ENCODE peak calls at places on chromosome 21, in six cellular contexts. L is left ventricle myocardium inferior, W is HAP-1, O is left lung, A is psoas muscle, G is astrocyte. N is an unnamed sample. For H3K27me3, the result is how much of the 10 kb centered on the place peaks cover.

GRCh38 chr21:46253610-46254124 is 25.1 kb upstream of the LSS start:
- DNase-seq in A (no peak), G (no peak), O (no peak), W (no peak), L (no peak), N (no peak)

GRCh38 chr21:37908691-37909090 is 7.6 kb downstream of the KCNJ6 start:
- DNase-seq in A (no peak), G (no peak), O (no peak), L (no peak), W (no peak), N (no peak)

GRCh38 chr21:35127851-35128250 is 78.7 kb upstream of the RUNX1 start:
- DNase-seq in A (no peak), O (no peak), L (no peak), G (peak), W (no peak), N (no peak)

GRCh38 chr21:38965910-38966504 is 160.3 kb downstream of the ETS2 start:
- DNase-seq in L (no peak), W (no peak), G (no peak), A (peak), O (peak), N (peak)

GRCh38 chr21:39088831-39089380 is 94.3 kb downstream of the PSMG1 start:
- DNase-seq in O (no peak), G (peak), L (no peak), W (no peak), A (no peak), N (peak)

GRCh38 chr21:28742527-28742926 is 250.2 kb downstream of the LTN1 start:
- DNase-seq in W (no peak), O (no peak), L (no peak), A (no peak), G (no peak), N (peak)

GRCh38 chr21:15084668-15085067 is 19.9 kb upstream of the NRIP1 start:
- DNase-seq in O (no peak), A (no peak), G (no peak), L (no peak), W (no peak), N (no peak)

GRCh38 chr21:35575280-35575915 is 484.9 kb downstream of the SETD4 start:
- DNase-seq in G (peak), O (no peak), W (no peak), A (no peak), L (no peak), N (peak)

GRCh38 chr21:22561946-22562345 is 1563.7 kb downstream of the NCAM2 start:
- DNase-seq in L (no peak), W (no peak), G (no peak), O (no peak), A (no peak), N (no peak)

GRCh38 chr21:26405735-26406361 is 167.2 kb downstream of the CYYR1 start:
- DNase-seq in A (no peak), G (peak), L (no peak), W (peak), O (no peak), N (peak)

GRCh38 chr21:16302851-16303282 is 573.1 kb downstream of the USP25 start:
- DNase-seq in G (peak), W (no peak), L (no peak), O (no peak), A (peak), N (peak)

GRCh38 chr21:21385404-21385803 is 387.2 kb downstream of the NCAM2 start:
- DNase-seq in L (no peak), W (no peak), A (no peak), O (no peak), G (peak), N (no peak)

GRCh38 chr21:15061747-15062146 is 3.1 kb downstream of the NRIP1 start:
- DNase-seq in O (no peak), A (no peak), W (no peak), G (no peak), L (no peak), N (no peak)

GRCh38 chr21:34673006-34673405 is 4.2 kb downstream of the CLIC6 start:
- DNase-seq in A (no peak), W (no peak), G (no peak), L (no peak), O (no peak), N (no peak)

GRCh38 chr21:17402885-17403477 is 109.9 kb upstream of the CXADR start:
- DNase-seq in G (peak), O (no peak), W (no peak), A (no peak), L (no peak), N (peak)

GRCh38 chr21:25459993-25460392 is 147.3 kb downstream of the MRPL39 start:
- DNase-seq in A (no peak), G (no peak), W (no peak), O (no peak), L (no peak), N (no peak)

GRCh38 chr21:34576043-34576466 is 38.9 kb downstream of the RCAN1 start:
- DNase-seq in W (no peak), O (no peak), A (no peak), G (peak), L (peak), N (no peak)

GRCh38 chr21:20729376-20729775 is 268.8 kb upstream of the NCAM2 start:
- DNase-seq in L (no peak), W (no peak), G (peak), A (no peak), O (no peak), N (no peak)

GRCh38 chr21:35382696-35383095 is 333.6 kb upstream of the RUNX1 start:
- DNase-seq in A (no peak), G (peak), W (no peak), O (no peak), L (no peak), N (peak)

GRCh38 chr21:37874904-37875780 is 41.1 kb downstream of the KCNJ6 start:
- DNase-seq in G (no peak), A (no peak), W (no peak), O (no peak), L (no peak), N (no peak)

GRCh38 chr21:38203229-38203628 is 53.6 kb upstream of the KCNJ15 start:
- DNase-seq in W (no peak), L (no peak), O (no peak), G (no peak), A (no peak), N (no peak)

GRCh38 chr21:38363684-38364083 is 106.9 kb downstream of the KCNJ15 start:
- DNase-seq in L (no peak), W (no peak), O (no peak), G (no peak), A (no peak), N (no peak)

GRCh38 chr21:35428041-35428400 is 378.9 kb upstream of the RUNX1 start:
- DNase-seq in L (no peak), W (no peak), O (no peak), A (no peak), G (no peak), N (no peak)

GRCh38 chr21:46122758-46123683 is 25.1 kb downstream of the COL6A2 start:
- DNase-seq in W (no peak), G (no peak), O (peak), A (no peak), L (peak), N (no peak)

GRCh38 chr21:26001356-26001755 is 169.2 kb downstream of the APP start:
- DNase-seq in A (no peak), W (no peak), G (no peak), L (no peak), O (no peak), N (no peak)

GRCh38 chr21:18164933-18165332 is 79.7 kb upstream of the CHODL start:
- DNase-seq in A (no peak), L (no peak), G (no peak), W (no peak), O (no peak), N (no peak)

GRCh38 chr21:16419188-16419874 is 689.5 kb downstream of the USP25 start:
- DNase-seq in L (peak), A (peak), G (peak), O (peak), W (peak), N (peak)

GRCh38 chr21:28485301-28486022 is 507.2 kb downstream of the LTN1 start:
- DNase-seq in A (no peak), G (peak), W (no peak), O (no peak), L (no peak), N (peak)

GRCh38 chr21:26148071-26148470 is 22.5 kb downstream of the APP start:
- DNase-seq in A (no peak), O (no peak), G (no peak), L (no peak), W (no peak), N (peak)

GRCh38 chr21:33775100-33775828 is 133.0 kb downstream of the ITSN1 start:
- DNase-seq in L (no peak), O (no peak), W (no peak), G (no peak), A (no peak), N (no peak)

GRCh38 chr21:31201548-31201947 is 142.5 kb downstream of the TIAM1 start:
- DNase-seq in W (no peak), G (peak), O (no peak), L (no peak), A (no peak), N (peak)

GRCh38 chr21:17903029-17903806 is 84.1 kb upstream of the C21orf91 start:
- DNase-seq in O (no peak), W (peak), G (peak), A (no peak), L (no peak), N (no peak)

GRCh38 chr21:37829447-37829846 is 86.8 kb downstream of the KCNJ6 start:
- DNase-seq in L (no peak), G (peak), W (no peak), O (peak), A (no peak), N (peak)

GRCh38 chr21:22710725-22711124 is 1712.5 kb downstream of the NCAM2 start:
- DNase-seq in A (no peak), O (no peak), G (no peak), L (no peak), W (no peak), N (no peak)

GRCh38 chr21:29938968-29939858 is 583 bp downstream of the GRIK1 start:
- DNase-seq in O (no peak), W (no peak), L (no peak), G (peak), A (no peak), N (no peak)

GRCh38 chr21:27366846-27367245 is 400.0 kb upstream of the ADAMTS5 start:
- DNase-seq in W (no peak), L (no peak), G (no peak), A (no peak), O (no peak), N (no peak)

GRCh38 chr21:18384771-18385170 is 18.8 kb downstream of the TMPRSS15 start:
- DNase-seq in G (no peak), A (no peak), W (peak), L (no peak), O (no peak), N (no peak)

GRCh38 chr21:35275776-35276175 is 226.7 kb upstream of the RUNX1 start:
- DNase-seq in A (no peak), W (no peak), G (peak), L (no peak), O (no peak), N (no peak)

GRCh38 chr21:35084869-35085268 is 35.8 kb upstream of the RUNX1 start:
- DNase-seq in O (no peak), W (no peak), L (no peak), A (no peak), G (peak), N (peak)

DNA sequence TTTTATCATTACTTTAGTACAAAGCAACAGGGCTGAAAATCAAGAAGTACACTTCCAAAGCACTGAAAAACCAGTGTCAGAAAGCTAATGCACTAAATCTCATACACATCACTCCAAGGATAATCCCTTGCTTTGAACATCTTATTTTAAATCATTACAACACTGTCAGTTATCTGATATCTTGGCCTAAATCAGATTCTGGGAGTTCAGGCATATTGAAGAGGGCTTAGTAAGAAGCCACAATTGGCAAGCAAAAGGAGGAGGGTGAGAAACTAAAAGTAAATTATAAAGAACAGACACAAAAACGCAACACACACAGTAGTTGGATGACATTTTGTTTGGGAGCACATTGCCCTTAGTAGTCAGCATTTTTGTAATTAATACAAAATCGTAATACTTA is 448.4 kb downstream of the PCP4 start:
- DNase-seq in W (no peak), O (no peak), A (no peak), L (no peak), G (no peak), N (no peak)
- H3K27me3 ChIP-seq in W (under half), O (under half), A (under half), L (under half), G (under half), N (under half)

DNA sequence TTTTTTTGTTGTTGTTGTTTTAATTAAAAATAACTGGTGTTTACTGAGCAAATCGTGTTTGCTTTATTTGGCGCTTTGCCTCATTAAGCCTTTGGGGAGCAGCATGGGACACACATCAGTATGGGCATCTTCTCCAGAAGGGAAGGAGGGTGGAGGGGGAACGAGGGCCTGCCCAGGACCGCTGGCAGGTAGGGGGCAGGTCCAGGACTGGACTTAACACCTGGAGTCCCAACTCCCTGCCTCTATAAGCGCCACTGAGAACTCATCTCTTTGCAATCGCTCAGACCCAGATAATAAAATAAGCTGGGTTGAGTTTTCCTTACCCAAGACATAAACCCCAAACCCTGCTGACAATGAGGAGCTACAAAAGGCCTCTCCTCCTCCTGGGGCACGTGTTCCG is 15.1 kb downstream of the ABCG1 start:
- DNase-seq in G (no peak), O (no peak), A (peak), W (no peak), L (no peak), N (no peak)
- H3K27me3 ChIP-seq in G (under half), O (under half), A (under half), W (under half), L (under half), N (under half)

GRCh38 chr21:45016491-45017375 is 57.6 kb upstream of the ADARB1 start:
- DNase-seq in G (no peak), O (peak), W (no peak), L (peak), A (peak), N (no peak)
- H3K27me3 ChIP-seq in G (under half), O (half or more), W (under half), L (under half), A (under half), N (under half)

DNA sequence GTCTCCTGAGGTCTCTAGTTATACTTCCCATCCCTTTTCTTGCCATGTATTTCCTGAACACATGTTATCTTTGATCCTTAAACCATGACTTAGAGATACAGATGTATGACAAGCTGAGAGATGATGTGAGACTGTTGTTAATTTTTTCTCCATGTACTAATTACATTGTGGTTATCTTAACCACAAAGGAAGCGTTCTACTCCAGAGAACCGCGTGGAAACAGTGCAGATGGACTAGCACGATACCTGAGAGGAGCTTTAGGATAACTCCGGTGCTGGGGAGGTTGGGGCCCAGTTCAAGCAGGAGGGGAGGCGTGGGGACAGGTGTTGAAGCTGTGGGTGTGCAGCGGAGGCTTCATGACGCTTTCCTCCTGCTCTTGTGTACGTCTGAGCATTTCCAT is 17.5 kb downstream of the PDE9A start:
- DNase-seq in A (no peak), G (no peak), W (no peak), L (no peak), O (no peak), N (no peak)
- H3K27me3 ChIP-seq in A (under half), G (half or more), W (under half), L (under half), O (under half), N (half or more)

DNA sequence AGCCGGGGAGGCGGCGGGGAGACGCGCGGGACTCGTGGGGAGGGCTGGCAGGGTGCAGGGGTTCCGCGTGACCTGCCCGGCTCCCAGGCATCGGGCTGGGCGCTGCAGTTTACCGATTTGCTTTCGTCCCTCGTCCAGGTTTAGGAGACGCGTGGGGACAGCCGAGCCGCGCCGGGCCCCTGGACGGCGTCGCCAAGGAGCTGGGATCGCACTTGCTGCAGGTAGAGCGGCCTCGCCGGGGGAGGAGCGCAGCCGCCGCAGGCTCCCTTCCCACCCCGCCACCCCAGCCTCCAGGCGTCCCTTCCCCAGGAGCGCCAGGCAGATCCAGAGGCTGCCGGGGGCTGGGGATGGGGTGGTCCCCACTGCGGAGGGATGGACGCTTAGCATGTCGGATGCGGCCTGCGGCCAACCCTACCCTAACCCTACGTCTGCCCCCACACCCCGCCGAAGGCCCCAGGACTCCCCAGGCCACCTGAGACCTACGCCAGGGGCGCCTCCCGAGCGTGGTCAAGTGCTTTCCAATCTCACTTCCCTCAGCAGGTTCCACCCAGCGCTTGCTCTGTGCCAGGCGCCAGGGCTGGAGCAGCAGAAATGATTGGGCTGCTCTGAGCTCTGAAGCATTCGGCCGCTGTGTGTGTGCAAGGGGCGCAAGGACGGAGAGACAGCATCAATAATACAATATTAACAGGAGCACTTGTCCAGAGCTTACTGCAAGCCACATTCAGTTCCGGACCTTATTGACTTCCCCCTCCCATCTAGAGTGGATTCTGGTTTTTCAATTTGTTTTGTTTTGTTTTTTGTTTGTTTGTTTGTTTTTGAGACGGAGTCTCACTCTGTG is 10.3 kb downstream of the SIM2 start:
- DNase-seq in G (no peak), A (no peak), O (no peak), L (no peak), W (no peak), N (no peak)
- H3K27me3 ChIP-seq in G (half or more), A (half or more), O (half or more), L (half or more), W (under half), N (half or more)

DNA sequence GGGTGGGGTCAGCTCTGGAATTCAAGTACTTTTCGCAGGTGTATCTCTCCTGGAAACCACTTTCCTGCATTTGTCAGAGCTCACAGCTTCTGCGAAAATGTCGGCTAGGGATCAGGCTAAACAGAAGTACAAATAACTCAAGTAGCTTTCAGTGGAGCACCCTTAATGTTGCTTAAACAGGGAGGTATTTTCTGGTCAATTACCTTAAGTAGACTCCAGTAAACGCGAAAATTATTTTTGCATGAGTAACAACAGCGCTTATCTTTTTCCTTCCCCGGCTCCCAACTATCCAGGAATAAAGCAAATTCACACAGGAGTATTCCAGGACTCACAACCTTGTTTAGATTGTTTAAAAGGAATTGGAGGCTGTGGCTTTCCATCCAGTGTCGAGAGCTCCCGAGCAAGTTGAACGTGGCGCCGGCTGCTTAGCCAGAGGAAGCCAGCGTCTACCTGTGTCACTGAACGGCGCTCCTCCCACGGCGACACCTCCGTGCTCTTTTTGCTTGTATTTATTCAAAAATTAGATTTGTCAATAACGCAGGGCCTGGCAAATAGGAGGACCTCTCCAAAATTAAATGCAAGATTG is 7.3 kb upstream of the SIM2 start:
- DNase-seq in W (no peak), L (no peak), A (no peak), G (peak), O (no peak), N (no peak)
- H3K27me3 ChIP-seq in W (under half), L (half or more), A (half or more), G (half or more), O (half or more), N (half or more)

DNA sequence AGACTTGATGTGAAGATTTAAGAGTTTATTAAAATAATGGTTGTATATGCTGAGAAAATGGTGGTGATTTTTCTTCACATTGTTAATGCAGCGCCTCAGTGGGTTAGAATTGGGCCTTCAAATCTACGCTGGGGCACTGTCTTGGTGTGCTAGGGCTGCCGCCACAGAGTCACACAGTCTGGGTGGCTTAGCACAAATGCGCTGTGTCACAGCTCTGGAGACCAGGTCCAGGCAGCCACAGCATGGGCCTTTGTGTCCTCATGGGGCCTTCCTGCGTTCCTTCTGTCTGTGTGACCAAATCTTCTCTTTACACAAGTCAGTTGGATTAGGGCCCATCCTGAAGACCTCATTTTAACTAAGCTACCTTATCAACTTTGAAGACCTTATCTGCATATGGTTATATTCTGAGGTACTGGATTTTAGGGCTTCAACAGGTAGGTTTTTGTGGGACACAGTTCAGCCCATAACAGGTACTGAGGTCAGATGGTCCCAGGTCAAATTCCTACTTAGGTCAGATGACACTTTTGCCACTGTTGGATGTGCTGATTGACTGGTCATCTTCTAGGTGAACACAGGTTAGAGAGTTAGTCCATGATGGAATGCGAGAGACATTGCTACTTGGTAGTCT is 17.5 kb downstream of the TRAPPC10 start:
- DNase-seq in L (no peak), A (no peak), W (no peak), G (no peak), O (no peak), N (no peak)
- H3K27me3 ChIP-seq in L (under half), A (under half), W (under half), G (under half), O (under half), N (under half)

N was measured in brain microvascular endothelial cell.